ENCODE peak calls at places on chromosome 1, in seven cellular contexts. Q is heart left ventricle, H is IMR-90, L is breast epithelium, V is lower lobe of right lung, W is uterus, D is AG04450. U is an unnamed sample.
A peak's percentile ranks its signal among the peaks of the same experiment; 100 is the strongest.

GRCh38 chr1:89633745-89634625 is 1.1 kb downstream of the LRRC8C start:
- DNase-seq in V (no peak), W (peak; percentile 27), Q (peak; percentile 25), H (peak; percentile 48), L (peak; percentile 22), D (no peak), U (no peak)

GRCh38 chr1:155051777-155052398 is 772 bp downstream of the ADAM15 start:
- DNase-seq in Q (peak; percentile 80), L (peak; percentile 48), W (peak; percentile 67), H (peak; percentile 13), D (no peak), V (peak; percentile 81), U (peak; percentile 50)

GRCh38 chr1:213649373-213649772 is 338.4 kb upstream of the PROX1 start:
- DNase-seq in Q (no peak), L (no peak), H (no peak), W (no peak), V (no peak), D (no peak), U (no peak)

GRCh38 chr1:18794561-18794960 is 64.9 kb downstream of the TAS1R2 start:
- DNase-seq in L (no peak), Q (no peak), W (no peak), V (no peak), D (no peak), H (no peak), U (peak; percentile 87)

GRCh38 chr1:14800500-14801069 is 202.1 kb downstream of the KAZN start:
- DNase-seq in V (no peak), L (no peak), D (no peak), Q (no peak), H (no peak), W (no peak), U (no peak)

GRCh38 chr1:184860985-184861754 is 106.5 kb upstream of the EDEM3 start:
- DNase-seq in Q (no peak), D (no peak), H (no peak), V (no peak), L (no peak), W (no peak), U (no peak)

GRCh38 chr1:21255284-21255942 is 34.9 kb downstream of the ECE1 start:
- DNase-seq in H (peak; percentile 79), D (peak; percentile 50), L (peak; percentile 85), V (peak; percentile 90), W (peak; percentile 89), Q (peak; percentile 88), U (peak; percentile 92)

GRCh38 chr1:92980732-92981647 is 19.7 kb upstream of the DIPK1A start:
- DNase-seq in D (no peak), H (no peak), W (no peak), L (no peak), Q (no peak), V (no peak), U (no peak)

GRCh38 chr1:43783671-43784205 is 76.4 kb downstream of the ST3GAL3 start:
- DNase-seq in L (peak; percentile 73), D (no peak), Q (no peak), H (peak; percentile 51), V (no peak), W (no peak), U (no peak)

GRCh38 chr1:6884652-6885153 is 99.4 kb downstream of the CAMTA1 start:
- DNase-seq in H (no peak), V (no peak), Q (no peak), W (no peak), L (no peak), D (no peak), U (no peak)

GRCh38 chr1:153507926-153508583 is 27.7 kb downstream of the S100A6 start:
- DNase-seq in H (no peak), V (no peak), D (no peak), Q (no peak), W (no peak), L (no peak), U (peak; percentile 15)

GRCh38 chr1:40708750-40709099 is 17.2 kb downstream of the NFYC start:
- DNase-seq in V (no peak), H (peak; percentile 91), W (no peak), L (no peak), Q (no peak), D (peak; percentile 70), U (no peak)

GRCh38 chr1:202700061-202700460 is 10.2 kb downstream of the SYT2 start:
- DNase-seq in H (no peak), D (no peak), L (no peak), W (no peak), V (no peak), Q (no peak), U (no peak)

GRCh38 chr1:221263831-221264767 is 384.9 kb downstream of the HLX start:
- DNase-seq in D (peak; percentile 56), Q (peak; percentile 63), W (no peak), H (peak; percentile 89), V (no peak), L (no peak), U (peak; percentile 87)

GRCh38 chr1:38541223-38541622 is 318.3 kb downstream of the RRAGC start:
- DNase-seq in Q (no peak), D (no peak), L (no peak), V (no peak), H (no peak), W (no peak), U (no peak)

DNA sequence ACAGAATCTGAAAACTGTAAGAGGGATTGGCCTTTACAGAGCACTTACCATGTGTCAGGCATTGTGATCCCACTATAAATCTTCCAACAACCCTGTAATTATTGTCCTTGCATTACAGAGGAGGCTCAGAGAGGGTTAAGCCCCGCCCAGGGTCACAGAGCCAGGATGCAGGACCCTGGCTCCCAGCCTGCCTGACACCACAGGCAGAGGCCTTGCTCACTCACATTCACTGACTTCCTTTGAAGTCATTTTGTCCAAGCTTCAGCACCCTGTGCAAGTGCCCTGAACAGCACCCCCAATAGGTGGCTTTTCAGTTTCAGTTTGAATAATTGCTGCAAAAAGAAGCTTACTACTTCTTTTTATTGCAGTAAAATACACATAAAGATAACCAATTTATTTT is 256.8 kb upstream of the NFIA start:
- DNase-seq in H (no peak), V (no peak), Q (no peak), L (no peak), W (no peak), D (no peak), U (peak; percentile 67)
- TF ChIP-seq CTCF in H (no peak), V (no peak), Q (no peak), L (no peak), W (no peak), D (no peak), U (peak; percentile 14)

GRCh38 chr1:85258536-85259117 is 835 bp downstream of the C1orf52 start:
- DNase-seq in L (no peak), W (no peak), H (no peak), V (no peak), Q (no peak), D (no peak), U (no peak)
- H3K4me3 ChIP-seq in L (peak overlapping the region; percentile 94), W (peak overlapping the region; percentile 91), H (peak overlapping the region; percentile 83), V (peak overlapping the region; percentile 97), Q (peak overlapping the region; percentile 85), D (peak overlapping the region; percentile 89), U (peak overlapping the region; percentile 96)

GRCh38 chr1:2988256-2988655 is 33.0 kb upstream of the ACTRT2 start:
- DNase-seq in D (no peak), H (no peak), Q (no peak), W (no peak), V (no peak), L (no peak), U (no peak)

GRCh38 chr1:2991753-2992495 is 29.3 kb upstream of the ACTRT2 start:
- DNase-seq in H (no peak), W (no peak), D (no peak), L (no peak), Q (no peak), V (no peak), U (no peak)

GRCh38 chr1:2990376-2991115 is 30.7 kb upstream of the ACTRT2 start:
- DNase-seq in W (no peak), H (no peak), V (no peak), Q (no peak), L (no peak), D (no peak), U (no peak)

GRCh38 chr1:2989185-2989584 is 32.1 kb upstream of the ACTRT2 start:
- DNase-seq in D (no peak), H (no peak), Q (no peak), W (no peak), L (no peak), V (no peak), U (no peak)

DNA sequence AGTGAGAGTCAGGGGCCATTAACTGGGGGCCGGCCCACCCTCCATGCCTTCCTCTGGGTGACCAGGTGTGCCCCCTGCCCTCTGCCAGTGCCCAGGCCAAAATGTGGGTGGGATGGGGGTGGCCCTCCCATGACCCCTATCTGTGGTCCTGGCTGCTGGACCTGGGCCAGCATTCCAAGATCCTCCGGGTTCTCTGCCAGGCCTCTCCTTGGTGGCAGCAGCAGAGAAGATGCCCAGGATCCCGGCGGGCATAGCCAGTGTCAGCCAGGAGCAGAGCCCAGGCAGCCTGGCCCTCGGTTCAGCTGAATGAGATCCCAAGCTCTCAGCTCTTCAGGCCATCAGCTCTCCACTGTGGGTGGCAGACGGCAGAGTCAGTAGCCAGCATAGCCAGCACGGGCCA is 31.3 kb upstream of the ACTRT2 start:
- DNase-seq in V (peak; percentile 40), Q (no peak), W (no peak), H (no peak), D (no peak), L (no peak), U (no peak)
- H3K9me3 ChIP-seq in V (peaks cover 11% of the 10 kb centered on the region), Q (no peaks in the 10 kb centered on the region), W (no peaks in the 10 kb centered on the region), H (peaks cover 42% of the 10 kb centered on the region), D (peaks cover 66% of the 10 kb centered on the region), L (peaks cover 18% of the 10 kb centered on the region), U (peaks cover 8% of the 10 kb centered on the region)

GRCh38 chr1:236166041-236166440 is 23.7 kb downstream of the GPR137B start:
- DNase-seq in H (no peak), V (no peak), Q (no peak), L (no peak), W (no peak), D (no peak), U (no peak)

GRCh38 chr1:236167154-236167553 is 24.8 kb downstream of the GPR137B start:
- DNase-seq in H (no peak), Q (no peak), W (no peak), L (no peak), D (no peak), V (no peak), U (no peak)

GRCh38 chr1:236172041-236172579 is 29.8 kb downstream of the GPR137B start:
- DNase-seq in Q (no peak), H (no peak), D (no peak), V (no peak), W (no peak), L (no peak), U (no peak)

GRCh38 chr1:236167578-236167977 is 25.2 kb downstream of the GPR137B start:
- DNase-seq in H (no peak), V (no peak), Q (no peak), D (no peak), W (no peak), L (no peak), U (no peak)

DNA sequence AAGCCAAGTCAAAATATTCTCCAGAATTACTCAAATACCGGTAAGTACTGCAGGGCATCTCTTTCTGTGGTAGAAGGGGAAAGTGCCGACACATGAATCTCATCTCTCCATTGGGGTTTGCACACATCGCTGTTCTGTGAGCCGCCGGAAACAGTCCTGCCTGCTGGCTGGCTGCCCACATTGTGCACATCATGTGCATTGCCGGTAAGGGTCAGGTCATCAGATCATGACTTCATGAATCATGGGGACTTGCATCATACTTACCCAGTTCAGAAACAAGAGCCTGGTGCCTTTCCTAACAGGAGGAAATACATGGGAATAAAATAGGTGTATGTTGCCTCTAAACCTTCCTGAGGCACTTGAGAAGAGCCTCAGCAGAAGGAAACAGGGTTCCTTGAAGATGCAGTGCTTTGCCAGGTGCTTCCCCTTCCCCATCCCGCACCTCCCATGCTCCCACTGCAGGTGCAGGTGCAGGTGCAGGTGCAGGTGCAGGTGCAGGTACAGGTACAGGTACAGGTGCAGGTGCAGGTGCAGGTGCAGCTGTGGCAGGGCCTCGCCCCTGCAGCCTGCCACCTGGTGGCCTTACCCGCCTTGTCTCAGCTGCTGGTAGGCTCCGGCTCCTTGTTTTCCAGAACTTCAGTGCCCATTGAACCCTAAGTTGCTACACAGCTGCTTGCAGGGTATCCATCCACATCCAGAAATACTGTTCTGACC is 26.5 kb downstream of the GPR137B start:
- DNase-seq in L (peak; percentile 27), D (no peak), W (peak; percentile 55), Q (no peak), V (peak; percentile 80), H (peak; percentile 53), U (no peak)
- TF ChIP-seq CTCF in L (no peak), D (no peak), W (no peak), Q (no peak), V (no peak), H (no peak), U (peak; percentile 55)